ENCODE peak calls at places on chromosome 22, in four cellular contexts. B, P, S and C are unnamed samples. For H3K27me3, the result is how much of the 10 kb centered on the place peaks cover.

GRCh38 chr22:24108073-24108472 is 73.2 kb upstream of the SUSD2 start:
- DNase-seq in B (peak), P (no peak), S (no peak), C (no peak)

GRCh38 chr22:16954060-16954403 is 54.0 kb downstream of the GAB4 start:
- DNase-seq in B (no peak), P (no peak), S (no peak), C (no peak)

GRCh38 chr22:42978453-42979103 is 36.4 kb downstream of the PACSIN2 start:
- DNase-seq in B (no peak), P (peak), S (no peak), C (no peak)

GRCh38 chr22:17974087-17974486 is 50.3 kb downstream of the MICAL3 start:
- DNase-seq in B (no peak), P (no peak), S (no peak), C (no peak)

GRCh38 chr22:25327018-25327755 is 107.7 kb downstream of the CRYBB2 start:
- DNase-seq in B (no peak), P (no peak), S (no peak), C (no peak)

GRCh38 chr22:42065408-42066132 is 5.0 kb downstream of the NAGA start:
- DNase-seq in B (no peak), P (no peak), S (no peak), C (no peak)

GRCh38 chr22:30605449-30606110 is 1.4 kb upstream of the TCN2 start:
- DNase-seq in B (peak), P (no peak), S (peak), C (peak)

GRCh38 chr22:32416556-32417085 is 4.6 kb upstream of the RTCB start:
- DNase-seq in B (no peak), P (no peak), S (no peak), C (no peak)

GRCh38 chr22:32325416-32325801 is 32.3 kb upstream of the RFPL3 start:
- DNase-seq in B (peak), P (no peak), S (peak), C (peak)

GRCh38 chr22:32361257-32361656 is 3.6 kb downstream of the RFPL3 start:
- DNase-seq in B (no peak), P (no peak), S (no peak), C (no peak)

DNA sequence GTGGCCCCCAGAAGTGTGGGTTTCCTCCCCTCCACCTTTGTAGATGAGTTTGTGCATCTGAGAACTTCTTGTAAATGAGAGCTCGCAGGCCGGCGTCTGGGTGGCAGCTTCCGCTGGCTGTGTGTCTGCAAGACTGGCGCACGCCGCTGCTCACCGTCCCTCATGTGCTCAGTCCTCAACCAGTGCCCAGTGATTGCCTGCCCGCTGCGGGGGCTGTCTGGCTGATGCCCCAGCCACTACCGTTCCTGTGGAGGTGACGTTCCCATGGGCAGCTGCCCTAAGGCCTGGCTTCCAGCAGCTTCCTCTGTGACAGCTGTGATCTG is 8.8 kb downstream of the TBX1 start:
- DNase-seq in B (no peak), P (no peak), S (no peak), C (peak)
- H3K27me3 ChIP-seq in B (under half), P (half or more), S (under half), C (half or more)

GRCh38 chr22:27681037-27681436 is 120.5 kb downstream of the MN1 start:
- DNase-seq in B (no peak), P (no peak), S (no peak), C (no peak)

GRCh38 chr22:27677895-27678458 is 123.6 kb downstream of the MN1 start:
- DNase-seq in B (peak), P (no peak), S (no peak), C (no peak)

GRCh38 chr22:27679722-27680488 is 121.7 kb downstream of the MN1 start:
- DNase-seq in B (no peak), P (no peak), S (no peak), C (no peak)

GRCh38 chr22:27682438-27682837 is 119.1 kb downstream of the MN1 start:
- DNase-seq in B (no peak), P (no peak), S (no peak), C (peak)

DNA sequence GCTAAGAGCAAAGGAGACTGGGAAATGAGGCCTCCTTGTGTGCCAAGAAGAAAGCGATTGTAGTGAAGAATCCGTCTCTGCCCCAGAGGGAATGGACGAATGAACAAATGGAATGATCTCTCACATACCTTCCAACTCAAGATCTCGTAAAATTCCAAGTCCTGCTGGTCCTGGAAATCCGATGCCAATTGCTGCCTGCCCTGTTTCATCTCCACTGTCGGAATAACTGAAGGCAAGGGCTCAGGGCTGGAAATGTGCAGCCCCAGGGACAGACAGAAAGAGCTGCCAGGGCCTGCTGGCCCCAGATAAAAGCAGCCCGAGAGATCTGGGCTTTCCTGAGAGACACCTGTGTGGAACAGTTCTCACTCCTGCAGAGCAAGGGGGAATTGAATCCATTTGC is 120.9 kb downstream of the MN1 start:
- DNase-seq in B (no peak), P (no peak), S (no peak), C (no peak)
- H3K27me3 ChIP-seq in B (under half), P (under half), S (under half), C (under half)

DNA sequence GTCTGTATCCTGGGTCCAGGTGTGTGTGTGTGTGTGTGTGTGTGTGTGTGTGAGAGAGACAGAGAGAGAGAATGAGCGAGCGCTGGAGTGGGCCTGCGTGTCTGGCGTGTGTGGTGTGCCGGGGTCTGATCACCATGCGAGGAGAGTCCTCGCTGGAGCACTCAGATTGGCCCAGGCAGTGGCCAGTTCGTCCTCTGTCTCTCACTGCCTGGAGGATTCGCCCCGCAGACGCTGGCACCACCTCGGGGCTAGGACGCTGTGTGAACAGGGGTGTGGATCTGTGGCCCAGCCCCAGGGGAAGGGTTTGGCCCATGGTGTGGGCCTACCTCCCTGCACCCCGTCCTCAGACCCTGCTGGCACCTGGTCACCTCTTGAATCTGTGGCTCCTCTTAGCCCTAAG is 11.6 kb upstream of the CACNA1I start:
- DNase-seq in B (no peak), P (no peak), S (no peak), C (no peak)
- H3K27me3 ChIP-seq in B (under half), P (under half), S (under half), C (under half)

GRCh38 chr22:47205081-47205491 is 442.6 kb downstream of the TBC1D22A start:
- DNase-seq in B (no peak), P (no peak), S (no peak), C (no peak)

GRCh38 chr22:47202819-47203553 is 440.5 kb downstream of the TBC1D22A start:
- DNase-seq in B (no peak), P (no peak), S (no peak), C (no peak)

GRCh38 chr22:47204002-47204979 is 441.8 kb downstream of the TBC1D22A start:
- DNase-seq in B (no peak), P (no peak), S (peak), C (no peak)

GRCh38 chr22:47201996-47202818 is 439.8 kb downstream of the TBC1D22A start:
- DNase-seq in B (no peak), P (no peak), S (no peak), C (no peak)

GRCh38 chr22:47203554-47203991 is 441.1 kb downstream of the TBC1D22A start:
- DNase-seq in B (no peak), P (no peak), S (peak), C (no peak)
- H3K27me3 ChIP-seq in B (under half), P (under half), S (under half), C (under half)

DNA sequence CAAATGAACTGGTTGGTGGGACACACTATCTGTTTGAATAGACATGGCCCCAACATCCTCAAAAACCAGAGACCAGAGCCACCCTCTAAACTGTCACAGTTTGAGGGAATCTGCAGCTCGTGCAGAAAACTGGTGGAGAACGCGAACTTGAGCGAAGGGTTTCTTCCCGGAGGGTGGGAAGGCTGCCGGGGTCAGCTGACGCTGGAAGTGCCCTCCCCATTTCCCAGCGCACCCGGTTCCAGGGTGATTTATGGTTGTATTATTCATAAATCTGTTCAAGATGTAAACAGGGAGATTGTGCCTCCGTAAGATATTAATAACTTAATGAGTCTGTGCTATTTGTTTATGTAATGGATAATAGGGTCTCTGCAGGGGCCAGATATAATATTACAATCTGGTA is 1396.7 kb downstream of the BRD1 start:
- DNase-seq in B (no peak), P (no peak), S (peak), C (no peak)
- H3K27me3 ChIP-seq in B (under half), P (under half), S (under half), C (under half)

GRCh38 chr22:39510529-39511149 is 8.5 kb downstream of the MIEF1 start:
- DNase-seq in B (no peak), P (no peak), S (no peak), C (no peak)

GRCh38 chr22:39514373-39514973 is 5.9 kb upstream of the ATF4 start:
- DNase-seq in B (peak), P (no peak), S (peak), C (peak)

GRCh38 chr22:39511226-39511625 is 9.1 kb upstream of the ATF4 start:
- DNase-seq in B (no peak), P (no peak), S (no peak), C (no peak)

GRCh38 chr22:39513791-39514190 is 6.6 kb upstream of the ATF4 start:
- DNase-seq in B (no peak), P (no peak), S (no peak), C (no peak)

GRCh38 chr22:39512026-39512425 is 8.3 kb upstream of the ATF4 start:
- DNase-seq in B (no peak), P (no peak), S (no peak), C (no peak)
- H3K27me3 ChIP-seq in B (under half), P (under half), S (under half), C (under half)